ENCODE peak calls at places on chromosomes 1 and 21, in seven cellular contexts. One of them, this sample, is unnamed. For H3K9me3 and H3K36me3, the result is how much of the 10 kb centered on the place peaks cover.

GRCh38 chr1:92662048-92662447 is 122.9 kb downstream of the EVI5 start:
- DNase-seq in heart left ventricle: no peak
- DNase-seq in PC-9: no peak
- DNase-seq in IMR-90: no peak
- DNase-seq in sigmoid colon: no peak
- DNase-seq in PC-3: no peak
- DNase-seq in CD8-positive, alpha-beta memory T cell: no peak
- DNase-seq in this sample: no peak

GRCh38 chr1:223844962-223845809 is 561 bp downstream of the TP53BP2 start:
- DNase-seq in heart left ventricle: peak
- DNase-seq in PC-9: no peak
- DNase-seq in IMR-90: peak
- DNase-seq in sigmoid colon: peak
- DNase-seq in PC-3: peak
- DNase-seq in CD8-positive, alpha-beta memory T cell: peak
- DNase-seq in this sample: peak

GRCh38 chr21:32281531-32281930 is 2.7 kb upstream of the MIS18A start:
- DNase-seq in heart left ventricle: no peak
- DNase-seq in PC-9: no peak
- DNase-seq in IMR-90: no peak
- DNase-seq in sigmoid colon: no peak
- DNase-seq in PC-3: no peak
- DNase-seq in CD8-positive, alpha-beta memory T cell: no peak
- DNase-seq in this sample: no peak

GRCh38 chr1:90729484-90730246 is 12.6 kb upstream of the BARHL2 start:
- DNase-seq in heart left ventricle: no peak
- DNase-seq in PC-9: no peak
- DNase-seq in IMR-90: no peak
- DNase-seq in sigmoid colon: no peak
- DNase-seq in PC-3: no peak
- DNase-seq in CD8-positive, alpha-beta memory T cell: no peak
- DNase-seq in this sample: no peak

GRCh38 chr1:221768444-221769066 is 26.7 kb upstream of the DUSP10 start:
- DNase-seq in heart left ventricle: no peak
- DNase-seq in PC-9: no peak
- DNase-seq in IMR-90: no peak
- DNase-seq in sigmoid colon: no peak
- DNase-seq in PC-3: no peak
- DNase-seq in CD8-positive, alpha-beta memory T cell: no peak
- DNase-seq in this sample: no peak

GRCh38 chr1:38658883-38659282 is 200.7 kb downstream of the RRAGC start:
- DNase-seq in heart left ventricle: no peak
- DNase-seq in PC-9: no peak
- DNase-seq in IMR-90: no peak
- DNase-seq in sigmoid colon: no peak
- DNase-seq in PC-3: no peak
- DNase-seq in CD8-positive, alpha-beta memory T cell: no peak
- DNase-seq in this sample: no peak

GRCh38 chr21:36190736-36191135 is 34.1 kb downstream of the DOP1B start:
- DNase-seq in heart left ventricle: no peak
- DNase-seq in PC-9: no peak
- DNase-seq in IMR-90: no peak
- DNase-seq in sigmoid colon: no peak
- DNase-seq in PC-3: no peak
- DNase-seq in CD8-positive, alpha-beta memory T cell: no peak
- DNase-seq in this sample: no peak

GRCh38 chr1:180734366-180734765 is 102.5 kb downstream of the XPR1 start:
- DNase-seq in heart left ventricle: no peak
- DNase-seq in PC-9: no peak
- DNase-seq in IMR-90: no peak
- DNase-seq in sigmoid colon: no peak
- DNase-seq in PC-3: no peak
- DNase-seq in CD8-positive, alpha-beta memory T cell: no peak
- DNase-seq in this sample: no peak

GRCh38 chr1:214476229-214476957 is 75.0 kb downstream of the PTPN14 start:
- DNase-seq in heart left ventricle: no peak
- DNase-seq in PC-9: no peak
- DNase-seq in IMR-90: no peak
- DNase-seq in sigmoid colon: no peak
- DNase-seq in PC-3: peak
- DNase-seq in CD8-positive, alpha-beta memory T cell: no peak
- DNase-seq in this sample: no peak

DNA sequence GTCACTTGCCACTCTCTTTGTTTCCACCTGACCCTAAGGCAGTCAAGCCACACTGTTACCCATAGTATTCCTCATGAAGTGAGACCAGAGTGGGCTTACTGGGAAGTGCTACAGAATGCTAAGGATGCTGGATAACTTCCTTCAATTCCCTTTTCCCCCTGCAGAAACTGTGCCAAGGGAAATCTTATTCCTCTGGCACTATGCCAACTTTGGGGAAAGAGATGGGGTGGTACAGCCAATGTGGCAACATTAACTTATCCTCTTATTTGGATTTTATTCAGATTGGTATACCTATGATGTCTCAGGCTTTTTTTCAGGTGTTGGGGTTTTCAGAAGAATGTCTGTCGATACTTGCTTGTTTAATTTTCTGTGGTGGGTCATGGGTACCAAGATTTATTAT is 599.4 kb upstream of the PBX1 start:
- DNase-seq in heart left ventricle: no peak
- DNase-seq in PC-9: no peak
- DNase-seq in IMR-90: no peak
- DNase-seq in sigmoid colon: no peak
- DNase-seq in PC-3: no peak
- DNase-seq in CD8-positive, alpha-beta memory T cell: no peak
- DNase-seq in this sample: no peak
- H3K9me3 ChIP-seq in heart left ventricle: under half
- H3K9me3 ChIP-seq in PC-9: under half
- H3K9me3 ChIP-seq in IMR-90: under half
- H3K9me3 ChIP-seq in sigmoid colon: under half
- H3K9me3 ChIP-seq in PC-3: under half
- H3K9me3 ChIP-seq in CD8-positive, alpha-beta memory T cell: under half
- H3K9me3 ChIP-seq in this sample: under half

GRCh38 chr21:34797926-34798595 is 129.3 kb downstream of the CLIC6 start:
- DNase-seq in heart left ventricle: no peak
- DNase-seq in PC-9: peak
- DNase-seq in IMR-90: no peak
- DNase-seq in sigmoid colon: no peak
- DNase-seq in PC-3: no peak
- DNase-seq in CD8-positive, alpha-beta memory T cell: no peak
- DNase-seq in this sample: no peak
- H3K36me3 ChIP-seq in heart left ventricle: under half
- H3K36me3 ChIP-seq in PC-9: half or more
- H3K36me3 ChIP-seq in IMR-90: under half
- H3K36me3 ChIP-seq in sigmoid colon: under half
- H3K36me3 ChIP-seq in PC-3: half or more
- H3K36me3 ChIP-seq in CD8-positive, alpha-beta memory T cell: half or more
- H3K36me3 ChIP-seq in this sample: under half

DNA sequence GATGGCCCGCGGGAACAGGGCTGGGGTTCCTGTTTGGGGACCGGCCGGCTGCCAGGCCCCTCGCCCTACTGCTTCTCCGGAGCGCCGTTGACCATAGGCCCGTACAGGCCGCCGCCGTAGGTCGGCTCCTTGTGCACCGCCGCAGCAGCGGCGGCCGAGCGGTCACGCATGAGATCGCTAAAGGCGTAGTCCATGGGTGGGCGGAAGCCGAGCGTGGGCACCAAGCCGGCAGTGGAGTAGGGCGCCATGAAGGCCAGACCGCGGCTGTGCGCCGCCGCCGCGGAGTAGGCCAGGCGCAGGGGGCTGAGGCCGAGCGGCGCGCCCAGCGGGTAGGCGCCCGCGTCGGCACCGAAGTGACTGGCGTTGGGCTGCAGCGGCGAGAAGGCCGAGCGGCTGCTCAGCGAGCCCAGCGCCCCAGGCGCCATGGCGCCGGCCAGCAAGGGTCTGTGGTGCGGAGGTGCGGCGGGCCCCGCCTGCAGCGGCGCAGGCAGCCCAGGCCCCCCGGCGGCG is 4.6 kb downstream of the DMRTA2 start:
- DNase-seq in heart left ventricle: no peak
- DNase-seq in PC-9: no peak
- DNase-seq in IMR-90: no peak
- DNase-seq in sigmoid colon: no peak
- DNase-seq in PC-3: no peak
- DNase-seq in CD8-positive, alpha-beta memory T cell: no peak
- DNase-seq in this sample: peak
- H3K9me3 ChIP-seq in heart left ventricle: under half
- H3K9me3 ChIP-seq in PC-9: under half
- H3K9me3 ChIP-seq in IMR-90: under half
- H3K9me3 ChIP-seq in sigmoid colon: under half
- H3K9me3 ChIP-seq in PC-3: under half
- H3K9me3 ChIP-seq in CD8-positive, alpha-beta memory T cell: under half
- H3K9me3 ChIP-seq in this sample: under half

DNA sequence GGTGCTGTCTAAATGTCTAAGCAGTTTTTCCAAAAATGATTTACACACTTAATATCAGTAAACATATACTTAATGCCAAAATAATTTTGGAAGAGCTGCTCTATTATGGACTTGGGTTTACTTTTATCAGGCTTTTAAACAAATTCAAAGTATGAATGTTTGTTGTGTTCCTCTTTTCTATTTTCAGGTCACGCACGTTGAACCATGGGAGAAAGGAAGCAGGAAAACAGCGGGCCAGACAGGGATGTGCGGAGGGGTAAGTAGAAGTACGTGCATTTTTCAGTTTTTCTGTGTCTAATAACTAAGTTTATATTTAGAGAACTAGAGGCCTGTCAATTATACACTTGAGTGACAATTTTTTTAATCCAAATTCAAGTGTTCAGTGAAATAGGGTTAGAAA is 3.4 kb downstream of the PRPF38B start:
- DNase-seq in heart left ventricle: no peak
- DNase-seq in PC-9: no peak
- DNase-seq in IMR-90: no peak
- DNase-seq in sigmoid colon: no peak
- DNase-seq in PC-3: no peak
- DNase-seq in CD8-positive, alpha-beta memory T cell: no peak
- DNase-seq in this sample: no peak
- H3K36me3 ChIP-seq in heart left ventricle: under half
- H3K36me3 ChIP-seq in PC-9: half or more
- H3K36me3 ChIP-seq in IMR-90: under half
- H3K36me3 ChIP-seq in sigmoid colon: half or more
- H3K36me3 ChIP-seq in PC-3: half or more
- H3K36me3 ChIP-seq in CD8-positive, alpha-beta memory T cell: under half
- H3K36me3 ChIP-seq in this sample: under half

GRCh38 chr21:8993943-8994639 is 1527.3 kb upstream of the TPTE start:
- DNase-seq in heart left ventricle: no peak
- DNase-seq in PC-9: peak
- DNase-seq in IMR-90: no peak
- DNase-seq in sigmoid colon: no peak
- DNase-seq in PC-3: peak
- DNase-seq in CD8-positive, alpha-beta memory T cell: no peak
- DNase-seq in this sample: no peak

GRCh38 chr21:8997011-8997440 is 1524.4 kb upstream of the TPTE start:
- DNase-seq in heart left ventricle: no peak
- DNase-seq in PC-9: no peak
- DNase-seq in IMR-90: no peak
- DNase-seq in sigmoid colon: no peak
- DNase-seq in PC-3: peak
- DNase-seq in CD8-positive, alpha-beta memory T cell: no peak
- DNase-seq in this sample: no peak

GRCh38 chr21:8993284-8993942 is 1528.0 kb upstream of the TPTE start:
- DNase-seq in heart left ventricle: no peak
- DNase-seq in PC-9: peak
- DNase-seq in IMR-90: no peak
- DNase-seq in sigmoid colon: no peak
- DNase-seq in PC-3: peak
- DNase-seq in CD8-positive, alpha-beta memory T cell: no peak
- DNase-seq in this sample: no peak

GRCh38 chr21:8994640-8995511 is 1526.5 kb upstream of the TPTE start:
- DNase-seq in heart left ventricle: no peak
- DNase-seq in PC-9: peak
- DNase-seq in IMR-90: no peak
- DNase-seq in sigmoid colon: no peak
- DNase-seq in PC-3: peak
- DNase-seq in CD8-positive, alpha-beta memory T cell: no peak
- DNase-seq in this sample: no peak

GRCh38 chr21:8998946-8999681 is 1522.3 kb upstream of the TPTE start:
- DNase-seq in heart left ventricle: no peak
- DNase-seq in PC-9: peak
- DNase-seq in IMR-90: no peak
- DNase-seq in sigmoid colon: no peak
- DNase-seq in PC-3: peak
- DNase-seq in CD8-positive, alpha-beta memory T cell: no peak
- DNase-seq in this sample: no peak
- H3K9me3 ChIP-seq in heart left ventricle: under half
- H3K9me3 ChIP-seq in PC-9: under half
- H3K9me3 ChIP-seq in IMR-90: under half
- H3K9me3 ChIP-seq in sigmoid colon: under half
- H3K9me3 ChIP-seq in PC-3: under half
- H3K9me3 ChIP-seq in CD8-positive, alpha-beta memory T cell: under half
- H3K9me3 ChIP-seq in this sample: under half

GRCh38 chr1:85616736-85617135 is 36.2 kb downstream of the CCN1 start:
- DNase-seq in heart left ventricle: no peak
- DNase-seq in PC-9: no peak
- DNase-seq in IMR-90: no peak
- DNase-seq in sigmoid colon: no peak
- DNase-seq in PC-3: no peak
- DNase-seq in CD8-positive, alpha-beta memory T cell: no peak
- DNase-seq in this sample: no peak
- H3K36me3 ChIP-seq in heart left ventricle: under half
- H3K36me3 ChIP-seq in PC-9: under half
- H3K36me3 ChIP-seq in IMR-90: under half
- H3K36me3 ChIP-seq in sigmoid colon: under half
- H3K36me3 ChIP-seq in PC-3: under half
- H3K36me3 ChIP-seq in CD8-positive, alpha-beta memory T cell: under half
- H3K36me3 ChIP-seq in this sample: under half

DNA sequence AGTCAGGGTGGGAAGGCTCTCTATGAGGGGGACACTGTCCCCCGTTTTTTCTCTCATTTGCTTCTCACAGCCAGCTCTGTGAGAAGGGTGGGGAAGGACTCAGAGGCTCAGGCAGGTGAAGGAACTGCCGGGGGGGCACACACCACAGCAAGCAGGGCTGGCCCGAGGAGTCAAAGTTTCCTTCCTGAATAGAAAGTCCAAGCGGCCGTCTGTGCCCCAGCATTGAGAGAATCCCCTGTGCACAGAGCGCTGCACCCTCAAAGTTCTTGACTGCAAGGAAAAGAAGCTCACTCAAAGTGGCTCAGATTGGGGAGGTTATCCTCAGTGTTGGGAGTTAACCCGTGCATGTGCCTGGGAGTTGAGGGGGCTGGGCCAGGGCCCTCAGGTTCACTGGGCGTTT is 145.2 kb upstream of the AJAP1 start:
- DNase-seq in heart left ventricle: no peak
- DNase-seq in PC-9: no peak
- DNase-seq in IMR-90: no peak
- DNase-seq in sigmoid colon: no peak
- DNase-seq in PC-3: no peak
- DNase-seq in CD8-positive, alpha-beta memory T cell: no peak
- DNase-seq in this sample: no peak
- H3K9me3 ChIP-seq in heart left ventricle: under half
- H3K9me3 ChIP-seq in PC-9: under half
- H3K9me3 ChIP-seq in IMR-90: half or more
- H3K9me3 ChIP-seq in sigmoid colon: under half
- H3K9me3 ChIP-seq in PC-3: under half
- H3K9me3 ChIP-seq in CD8-positive, alpha-beta memory T cell: under half
- H3K9me3 ChIP-seq in this sample: under half